ENCODE peak calls at places on chromosomes 2 and 18, in nine cellular contexts. W, R, Q, S, L, H, O, U and N are unnamed samples.
A peak's percentile ranks its signal among the peaks of the same experiment; 100 is the strongest.

GRCh38 chr18:65363006-65363405 is 387.8 kb upstream of the CDH7 start:
- DNase-seq in W (no peak), R (no peak), Q (no peak), S (no peak), L (no peak), H (no peak), O (no peak), U (no peak), N (no peak)

GRCh38 chr2:118710481-118710880 is 137.0 kb downstream of the EN1 start:
- DNase-seq in W (no peak), R (no peak), Q (no peak), S (no peak), L (no peak), H (no peak), O (no peak), U (no peak), N (no peak)

GRCh38 chr2:200498316-200498715 is 11.6 kb downstream of the KCTD18 start:
- DNase-seq in W (no peak), R (no peak), Q (no peak), S (no peak), L (no peak), H (no peak), O (no peak), U (no peak), N (no peak)

GRCh38 chr2:239385096-239386000 is 15.5 kb downstream of the HDAC4 start:
- DNase-seq in W (no peak), R (no peak), Q (no peak), S (peak; percentile 73), L (no peak), H (no peak), O (no peak), U (no peak), N (no peak)

GRCh38 chr2:9282713-9283112 is 76.1 kb downstream of the ASAP2 start:
- DNase-seq in W (no peak), R (no peak), Q (no peak), S (no peak), L (no peak), H (no peak), O (no peak), U (no peak), N (no peak)

GRCh38 chr2:100781009-100781325 is 39.0 kb upstream of the NPAS2 start:
- DNase-seq in W (no peak), R (no peak), Q (no peak), S (no peak), L (no peak), H (no peak), O (no peak), U (no peak), N (no peak)

GRCh38 chr2:236376566-236377244 is 112.5 kb upstream of the ASB18 start:
- DNase-seq in W (no peak), R (no peak), Q (no peak), S (no peak), L (no peak), H (no peak), O (no peak), U (no peak), N (no peak)

GRCh38 chr18:37270046-37270665 is 295.4 kb downstream of the CELF4 start:
- DNase-seq in W (no peak), R (peak; percentile 89), Q (no peak), S (no peak), L (no peak), H (peak; percentile 80), O (no peak), U (peak; percentile 46), N (no peak)

GRCh38 chr2:19675003-19675629 is 226.7 kb downstream of the TTC32 start:
- DNase-seq in W (no peak), R (no peak), Q (no peak), S (no peak), L (no peak), H (no peak), O (no peak), U (no peak), N (no peak)

GRCh38 chr2:58204195-58204959 is 36.7 kb downstream of the FANCL start:
- DNase-seq in W (no peak), R (no peak), Q (no peak), S (no peak), L (no peak), H (no peak), O (no peak), U (peak; percentile 5), N (no peak)

GRCh38 chr2:203744091-203744490 is 37.7 kb downstream of the CD28 start:
- DNase-seq in W (no peak), R (no peak), Q (no peak), S (no peak), L (no peak), H (no peak), O (no peak), U (peak; percentile 38), N (no peak)

GRCh38 chr2:156110890-156111289 is 221.6 kb downstream of the NR4A2 start:
- DNase-seq in W (no peak), R (no peak), Q (no peak), S (no peak), L (peak; percentile 31), H (no peak), O (no peak), U (no peak), N (no peak)

GRCh38 chr2:166841679-166842078 is 46.6 kb upstream of the XIRP2 start:
- DNase-seq in W (no peak), R (no peak), Q (no peak), S (no peak), L (no peak), H (no peak), O (no peak), U (no peak), N (no peak)

GRCh38 chr2:43943809-43944452 is 51.9 kb downstream of the LRPPRC start:
- DNase-seq in W (no peak), R (no peak), Q (no peak), S (no peak), L (no peak), H (no peak), O (no peak), U (no peak), N (no peak)

GRCh38 chr18:22422909-22423548 is 5.3 kb upstream of the CTAGE1 start:
- DNase-seq in W (no peak), R (no peak), Q (no peak), S (no peak), L (no peak), H (no peak), O (no peak), U (peak; percentile 68), N (no peak)

GRCh38 chr2:169159686-169160085 is 90.3 kb downstream of the DHRS9 start:
- DNase-seq in W (no peak), R (no peak), Q (no peak), S (no peak), L (no peak), H (no peak), O (no peak), U (no peak), N (no peak)

GRCh38 chr2:240595381-240596079 is 9.0 kb downstream of the CAPN10 start:
- DNase-seq in W (no peak), R (peak; percentile 24), Q (no peak), S (peak; percentile 66), L (peak; percentile 71), H (peak; percentile 51), O (no peak), U (peak; percentile 10), N (no peak)

GRCh38 chr2:189836644-189837043 is 52.4 kb downstream of the PMS1 start:
- DNase-seq in W (no peak), R (no peak), Q (peak; percentile 71), S (no peak), L (no peak), H (no peak), O (no peak), U (peak; percentile 73), N (no peak)

GRCh38 chr2:201419057-201419635 is 32.1 kb downstream of the TRAK2 start:
- DNase-seq in W (no peak), R (no peak), Q (no peak), S (no peak), L (no peak), H (no peak), O (no peak), U (peak; percentile 43), N (no peak)

GRCh38 chr2:189163889-189164288 is 15.7 kb downstream of the COL5A2 start:
- DNase-seq in W (peak; percentile 41), R (no peak), Q (peak; percentile 84), S (no peak), L (no peak), H (no peak), O (no peak), U (peak; percentile 75), N (no peak)

GRCh38 chr2:128413718-128414341 is 95.2 kb upstream of the HS6ST1 start:
- DNase-seq in W (no peak), R (no peak), Q (no peak), S (peak; percentile 17), L (no peak), H (no peak), O (no peak), U (no peak), N (no peak)

GRCh38 chr2:167209784-167210183 is 321.5 kb downstream of the XIRP2 start:
- DNase-seq in W (no peak), R (no peak), Q (no peak), S (no peak), L (no peak), H (no peak), O (no peak), U (peak; percentile 50), N (no peak)

GRCh38 chr2:15738965-15739364 is 147.3 kb downstream of the DDX1 start:
- DNase-seq in W (no peak), R (no peak), Q (no peak), S (no peak), L (no peak), H (no peak), O (no peak), U (no peak), N (no peak)

GRCh38 chr2:121085801-121086200 is 199.2 kb downstream of the TFCP2L1 start:
- DNase-seq in W (no peak), R (no peak), Q (no peak), S (no peak), L (no peak), H (no peak), O (no peak), U (no peak), N (no peak)

GRCh38 chr2:99425022-99425421 is 64.8 kb downstream of the REV1 start:
- DNase-seq in W (peak; percentile 12), R (no peak), Q (no peak), S (no peak), L (no peak), H (no peak), O (no peak), U (peak; percentile 95), N (no peak)

GRCh38 chr2:241609859-241610793 is 26.8 kb downstream of the THAP4 start:
- DNase-seq in W (no peak), R (peak; percentile 89), Q (peak; percentile 21), S (peak; percentile 96), L (peak; percentile 95), H (peak; percentile 77), O (no peak), U (peak; percentile 81), N (peak; percentile 84)

GRCh38 chr2:28993211-28993960 is 12.3 kb downstream of the TOGARAM2 start:
- DNase-seq in W (no peak), R (no peak), Q (no peak), S (no peak), L (no peak), H (no peak), O (no peak), U (no peak), N (no peak)

GRCh38 chr18:6661692-6662415 is 67.7 kb upstream of the ARHGAP28 start:
- DNase-seq in W (no peak), R (no peak), Q (peak; percentile 73), S (no peak), L (no peak), H (no peak), O (no peak), U (no peak), N (no peak)

GRCh38 chr2:109444916-109445315 is 168.8 kb downstream of the SEPTIN10 start:
- DNase-seq in W (no peak), R (no peak), Q (no peak), S (no peak), L (no peak), H (no peak), O (no peak), U (no peak), N (no peak)

GRCh38 chr2:185284696-185285095 is 453.9 kb upstream of the FSIP2 start:
- DNase-seq in W (no peak), R (no peak), Q (no peak), S (no peak), L (no peak), H (no peak), O (no peak), U (no peak), N (no peak)

GRCh38 chr18:48841381-48842258 is 109.1 kb downstream of the SMAD7 start:
- DNase-seq in W (no peak), R (no peak), Q (no peak), S (peak; percentile 88), L (no peak), H (no peak), O (no peak), U (peak; percentile 86), N (no peak)